ENCODE peak calls at places on chromosomes 12 and 14, in eight cellular contexts. M, I, J, Q, V, B, G and X are unnamed samples.

GRCh38 chr12:4196805-4197420 is 76.6 kb upstream of the CCND2 start:
- DNase-seq in M (no peak), I (no peak), J (no peak), Q (no peak), V (no peak), B (no peak), G (no peak), X (no peak)

GRCh38 chr12:62270384-62270783 is 10.2 kb downstream of the USP15 start:
- DNase-seq in M (no peak), I (no peak), J (no peak), Q (no peak), V (no peak), B (no peak), G (no peak), X (no peak)

GRCh38 chr14:100525615-100526014 is 61.6 kb downstream of the BEGAIN start:
- DNase-seq in M (peak; percentile 36), I (no peak), J (no peak), Q (no peak), V (no peak), B (no peak), G (no peak), X (no peak)

GRCh38 chr14:57066887-57067513 is 201.7 kb downstream of the EXOC5 start:
- DNase-seq in M (peak; percentile 68), I (peak; percentile 91), J (peak; percentile 12), Q (peak; percentile 10), V (peak; percentile 28), B (no peak), G (no peak), X (peak; percentile 74)

GRCh38 chr12:108884116-108885012 is 4.5 kb downstream of the DAO start:
- DNase-seq in M (peak; percentile 74), I (peak; percentile 93), J (no peak), Q (peak; percentile 21), V (peak; percentile 50), B (peak; percentile 62), G (peak; percentile 66), X (no peak)

GRCh38 chr14:88565427-88565826 is 2.6 kb downstream of the ZC3H14 start:
- DNase-seq in M (no peak), I (no peak), J (no peak), Q (no peak), V (no peak), B (no peak), G (no peak), X (no peak)

GRCh38 chr14:62097072-62097471 is 334.9 kb downstream of the SNAPC1 start:
- DNase-seq in M (no peak), I (no peak), J (no peak), Q (peak; percentile 18), V (peak; percentile 50), B (no peak), G (no peak), X (no peak)

GRCh38 chr14:96096639-96097610 is 57.8 kb downstream of the C14orf132 start:
- DNase-seq in M (no peak), I (peak; percentile 39), J (no peak), Q (no peak), V (no peak), B (no peak), G (no peak), X (peak; percentile 47)

GRCh38 chr12:93125126-93125525 is 196.0 kb upstream of the EEA1 start:
- DNase-seq in M (no peak), I (no peak), J (no peak), Q (peak; percentile 19), V (peak; percentile 75), B (no peak), G (no peak), X (no peak)

GRCh38 chr12:22880331-22880730 is 255.4 kb downstream of the ETNK1 start:
- DNase-seq in M (no peak), I (no peak), J (no peak), Q (no peak), V (no peak), B (no peak), G (no peak), X (no peak)

GRCh38 chr14:80356413-80356812 is 145.1 kb upstream of the DIO2 start:
- DNase-seq in M (no peak), I (peak; percentile 61), J (peak; percentile 23), Q (peak; percentile 22), V (peak; percentile 54), B (no peak), G (no peak), X (no peak)

GRCh38 chr14:91454155-91454554 is 36.5 kb upstream of the CCDC88C start:
- DNase-seq in M (no peak), I (no peak), J (no peak), Q (no peak), V (no peak), B (no peak), G (no peak), X (no peak)

GRCh38 chr12:90712671-90713070 is 242.3 kb downstream of the CCER1 start:
- DNase-seq in M (no peak), I (no peak), J (no peak), Q (peak; percentile 49), V (no peak), B (peak; percentile 71), G (no peak), X (no peak)

GRCh38 chr12:92929957-92930356 is 862 bp upstream of the EEA1 start:
- DNase-seq in M (no peak), I (no peak), J (no peak), Q (no peak), V (no peak), B (peak; percentile 41), G (no peak), X (no peak)

GRCh38 chr14:68345738-68346137 is 447.1 kb downstream of the ZFP36L1 start:
- DNase-seq in M (no peak), I (no peak), J (no peak), Q (peak; percentile 47), V (peak; percentile 48), B (no peak), G (no peak), X (no peak)

GRCh38 chr12:19428261-19428660 is 11.0 kb upstream of the AEBP2 start:
- DNase-seq in M (no peak), I (peak; percentile 49), J (no peak), Q (no peak), V (no peak), B (no peak), G (no peak), X (no peak)

GRCh38 chr14:99424306-99424877 is 56.3 kb downstream of the SETD3 start:
- DNase-seq in M (no peak), I (no peak), J (no peak), Q (no peak), V (no peak), B (no peak), G (no peak), X (no peak)

GRCh38 chr12:95755236-95755865 is 35.2 kb downstream of the NTN4 start:
- DNase-seq in M (no peak), I (no peak), J (no peak), Q (no peak), V (no peak), B (no peak), G (no peak), X (no peak)

GRCh38 chr12:90979019-90979418 is 24.0 kb upstream of the CCER1 start:
- DNase-seq in M (no peak), I (no peak), J (no peak), Q (no peak), V (no peak), B (no peak), G (no peak), X (no peak)

GRCh38 chr12:91361864-91362263 is 179.2 kb upstream of the DCN start:
- DNase-seq in M (no peak), I (no peak), J (no peak), Q (peak; percentile 45), V (peak; percentile 76), B (peak; percentile 70), G (no peak), X (peak; percentile 34)

GRCh38 chr14:104677506-104678332 is 11.7 kb upstream of the INF2 start:
- DNase-seq in M (peak; percentile 89), I (peak; percentile 93), J (peak; percentile 27), Q (peak; percentile 74), V (peak; percentile 80), B (peak; percentile 78), G (peak; percentile 64), X (peak; percentile 93)

GRCh38 chr12:113515082-113515856 is 43.6 kb upstream of the LHX5 start:
- DNase-seq in M (no peak), I (peak; percentile 81), J (no peak), Q (no peak), V (no peak), B (no peak), G (no peak), X (peak; percentile 34)

GRCh38 chr14:93006484-93007128 is 83.7 kb downstream of the CHGA start:
- DNase-seq in M (no peak), I (no peak), J (no peak), Q (peak; percentile 32), V (peak; percentile 48), B (peak; percentile 4), G (no peak), X (peak; percentile 2)

GRCh38 chr14:94561656-94562010 is 391 bp downstream of the SERPINA4 start:
- DNase-seq in M (peak; percentile 30), I (no peak), J (no peak), Q (no peak), V (no peak), B (no peak), G (peak; percentile 11), X (no peak)

GRCh38 chr14:66395300-66395699 is 90.9 kb upstream of the CCDC196 start:
- DNase-seq in M (no peak), I (peak; percentile 49), J (no peak), Q (no peak), V (no peak), B (no peak), G (no peak), X (no peak)

GRCh38 chr12:132631357-132632065 is 12.9 kb downstream of the P2RX2 start:
- DNase-seq in M (no peak), I (no peak), J (no peak), Q (no peak), V (no peak), B (no peak), G (no peak), X (no peak)

GRCh38 chr14:76154539-76155126 is 2.9 kb downstream of the GPATCH2L start:
- DNase-seq in M (no peak), I (peak; percentile 47), J (no peak), Q (no peak), V (no peak), B (no peak), G (no peak), X (no peak)

GRCh38 chr14:86766469-86766868 is 1226.5 kb downstream of the GALC start:
- DNase-seq in M (no peak), I (no peak), J (no peak), Q (no peak), V (no peak), B (no peak), G (no peak), X (no peak)

GRCh38 chr12:1791104-1791927 is 29.0 kb upstream of the LRTM2 start:
- DNase-seq in M (no peak), I (peak; percentile 87), J (peak; percentile 62), Q (peak; percentile 67), V (peak; percentile 81), B (peak; percentile 81), G (peak; percentile 73), X (peak; percentile 61)

GRCh38 chr14:23639891-23640523 is 3.8 kb downstream of the DHRS2 start:
- DNase-seq in M (no peak), I (peak; percentile 7), J (no peak), Q (no peak), V (peak; percentile 34), B (no peak), G (no peak), X (no peak)

GRCh38 chr14:100587248-100587762 is at the start of gene BEGAIN:
- DNase-seq in M (no peak), I (peak; percentile 53), J (no peak), Q (no peak), V (no peak), B (no peak), G (no peak), X (no peak)

GRCh38 chr14:34981743-34982420 is 910 bp upstream of the SRP54 start:
- DNase-seq in M (no peak), I (peak; percentile 76), J (no peak), Q (no peak), V (peak; percentile 58), B (peak; percentile 58), G (peak; percentile 51), X (no peak)

GRCh38 chr14:92841930-92842329 is 47.8 kb downstream of the GOLGA5 start:
- DNase-seq in M (no peak), I (no peak), J (no peak), Q (no peak), V (no peak), B (no peak), G (no peak), X (no peak)

GRCh38 chr14:39433452-39433813 is 1.2 kb upstream of the FBXO33 start:
- DNase-seq in M (no peak), I (no peak), J (no peak), Q (no peak), V (no peak), B (no peak), G (no peak), X (no peak)